ENCODE peak calls at places on chromosomes 12 and 14, in nine cellular contexts. P is epithelial cell of proximal tubule, N is mesothelial cell of epicardium, E is GM12865, V is AG04450, B is fibroblast of pulmonary artery, D is A549, S is H9, J is heart right ventricle. F is an unnamed sample.

GRCh38 chr12:126974779-126975178 is 1292.2 kb upstream of the TMEM132C start:
- DNase-seq in P (no peak), N (no peak), E (peak), V (no peak), B (no peak), D (peak), S (peak), J (no peak), F (peak)

GRCh38 chr14:37791384-37792036 is 196.1 kb downstream of the TTC6 start:
- DNase-seq in P (no peak), N (no peak), E (no peak), V (no peak), B (no peak), D (no peak), S (no peak), J (no peak), F (no peak)

GRCh38 chr12:128671528-128672042 is 152.2 kb downstream of the SLC15A4 start:
- DNase-seq in P (no peak), N (no peak), E (no peak), V (no peak), B (no peak), D (peak), S (no peak), J (no peak), F (peak)

GRCh38 chr12:105204916-105205315 is 31.1 kb downstream of the APPL2 start:
- DNase-seq in P (peak), N (no peak), E (no peak), V (peak), B (peak), D (no peak), S (no peak), J (no peak), F (no peak)

GRCh38 chr12:69671597-69671996 is 27.5 kb downstream of the BEST3 start:
- DNase-seq in P (no peak), N (no peak), E (no peak), V (no peak), B (no peak), D (no peak), S (no peak), J (no peak), F (no peak)

GRCh38 chr14:71086571-71086970 is 179.3 kb downstream of the PCNX1 start:
- DNase-seq in P (no peak), N (no peak), E (no peak), V (no peak), B (no peak), D (no peak), S (no peak), J (no peak), F (no peak)

GRCh38 chr14:56902413-56902812 is 92.1 kb upstream of the OTX2 start:
- DNase-seq in P (no peak), N (no peak), E (no peak), V (no peak), B (no peak), D (no peak), S (no peak), J (no peak), F (no peak)

GRCh38 chr12:120264086-120264485 is 1.4 kb downstream of the PXN start:
- DNase-seq in P (no peak), N (no peak), E (no peak), V (no peak), B (no peak), D (no peak), S (peak), J (no peak), F (no peak)

GRCh38 chr12:386651-387050 is 2.5 kb downstream of the KDM5A start:
- DNase-seq in P (no peak), N (no peak), E (no peak), V (no peak), B (peak), D (no peak), S (no peak), J (no peak), F (peak)

GRCh38 chr14:91383439-91383838 is 34.2 kb downstream of the CCDC88C start:
- DNase-seq in P (no peak), N (no peak), E (no peak), V (no peak), B (no peak), D (no peak), S (no peak), J (no peak), F (no peak)

GRCh38 chr12:89708793-89709156 is at the start of gene ATP2B1:
- DNase-seq in P (no peak), N (peak), E (peak), V (peak), B (peak), D (peak), S (peak), J (peak), F (peak)
- TF ChIP-seq CTCF in P (no peak), N (peak), E (no peak), V (peak), B (no peak), D (no peak), S (no peak), J (no peak), F (no peak)

DNA sequence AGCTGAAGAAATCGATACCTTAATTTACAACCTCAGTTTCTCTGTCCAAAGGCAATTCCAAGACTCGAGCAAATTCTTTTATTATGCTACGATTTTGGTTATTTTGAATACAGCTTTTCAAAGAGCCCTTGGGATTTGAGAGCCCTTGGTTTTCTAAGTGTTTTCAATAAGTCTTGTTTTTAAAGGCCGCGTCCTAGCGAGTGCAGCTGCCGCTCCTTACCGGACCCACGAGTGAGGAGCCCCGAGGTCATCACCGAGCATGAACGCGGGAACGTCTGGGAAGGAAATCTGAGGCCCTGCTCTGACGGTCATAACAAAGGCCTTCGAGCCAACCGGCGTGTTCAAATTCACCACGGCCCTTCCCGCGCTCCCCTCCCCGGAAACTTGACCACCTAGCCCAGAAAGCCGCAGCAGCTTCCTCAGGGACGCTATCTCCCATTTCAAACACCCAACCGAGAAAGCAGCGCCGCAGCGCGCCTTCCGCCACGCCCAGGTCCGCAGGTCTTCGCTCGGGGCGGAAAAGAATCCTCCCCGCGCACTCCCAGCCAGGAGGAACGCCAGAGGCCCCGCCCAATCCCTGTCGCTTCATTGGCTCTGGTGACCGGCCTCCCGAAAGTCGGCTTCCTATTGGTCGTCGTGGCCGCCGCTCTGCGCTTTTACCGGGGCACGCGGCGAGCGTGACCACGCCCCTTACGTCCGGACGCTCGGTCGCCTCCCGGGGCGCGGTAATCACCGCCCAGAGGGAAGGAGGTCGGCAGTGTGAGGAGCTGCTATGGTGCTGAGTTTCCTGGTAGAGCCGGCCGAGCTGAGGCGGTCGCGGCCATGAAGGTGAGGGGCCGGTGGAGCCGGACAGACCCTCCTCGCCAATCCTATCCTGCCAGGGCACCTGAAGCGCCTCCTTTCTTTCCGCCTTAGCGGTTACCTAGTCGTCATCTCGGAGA is at the start of gene RNF34:
- DNase-seq in P (peak), N (peak), E (peak), V (peak), B (peak), D (peak), S (peak), J (peak), F (peak)
- TF ChIP-seq CTCF in P (no peak), N (no peak), E (no peak), V (no peak), B (no peak), D (no peak), S (no peak), J (no peak), F (no peak)

GRCh38 chr12:51598156-51598555 is 7.1 kb downstream of the SCN8A start:
- DNase-seq in P (no peak), N (no peak), E (no peak), V (no peak), B (no peak), D (no peak), S (no peak), J (no peak), F (no peak)

GRCh38 chr12:51601241-51601640 is 10.2 kb downstream of the SCN8A start:
- DNase-seq in P (no peak), N (no peak), E (no peak), V (no peak), B (no peak), D (no peak), S (no peak), J (no peak), F (no peak)

DNA sequence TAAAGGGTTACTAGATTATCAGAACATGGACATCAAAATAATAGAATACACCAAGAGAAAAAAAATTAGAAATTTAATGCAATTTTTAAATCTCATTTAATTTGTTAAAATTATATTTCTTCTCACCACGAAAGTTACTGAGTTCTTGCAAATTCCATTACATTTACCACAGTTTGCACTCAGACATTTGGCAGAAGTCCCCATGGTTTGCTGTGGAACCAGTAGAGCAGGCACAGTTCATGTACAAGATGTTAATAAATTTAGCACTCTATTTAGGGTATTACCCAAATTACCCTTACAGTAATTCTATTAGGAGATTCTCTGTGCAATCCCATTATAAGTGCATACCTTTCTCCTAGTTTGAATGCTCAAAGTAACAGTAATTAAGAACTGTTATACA is 9.7 kb downstream of the SCN8A start:
- DNase-seq in P (no peak), N (no peak), E (no peak), V (no peak), B (no peak), D (no peak), S (no peak), J (no peak), F (no peak)
- TF ChIP-seq CTCF in P (no peak), N (no peak), E (no peak), V (no peak), B (no peak), D (no peak), S (no peak), J (no peak), F (no peak)

GRCh38 chr12:131449027-131449426 is 261.9 kb upstream of the SFSWAP start:
- DNase-seq in P (no peak), N (no peak), E (no peak), V (no peak), B (no peak), D (no peak), S (no peak), J (no peak), F (no peak)

GRCh38 chr12:131455218-131455506 is 255.7 kb upstream of the SFSWAP start:
- DNase-seq in P (no peak), N (no peak), E (no peak), V (no peak), B (no peak), D (no peak), S (no peak), J (no peak), F (no peak)

GRCh38 chr12:131454418-131455217 is 256.3 kb upstream of the SFSWAP start:
- DNase-seq in P (no peak), N (no peak), E (peak), V (no peak), B (peak), D (peak), S (peak), J (peak), F (peak)

GRCh38 chr12:131455581-131456110 is 255.2 kb upstream of the SFSWAP start:
- DNase-seq in P (no peak), N (no peak), E (no peak), V (no peak), B (no peak), D (no peak), S (peak), J (no peak), F (no peak)

DNA sequence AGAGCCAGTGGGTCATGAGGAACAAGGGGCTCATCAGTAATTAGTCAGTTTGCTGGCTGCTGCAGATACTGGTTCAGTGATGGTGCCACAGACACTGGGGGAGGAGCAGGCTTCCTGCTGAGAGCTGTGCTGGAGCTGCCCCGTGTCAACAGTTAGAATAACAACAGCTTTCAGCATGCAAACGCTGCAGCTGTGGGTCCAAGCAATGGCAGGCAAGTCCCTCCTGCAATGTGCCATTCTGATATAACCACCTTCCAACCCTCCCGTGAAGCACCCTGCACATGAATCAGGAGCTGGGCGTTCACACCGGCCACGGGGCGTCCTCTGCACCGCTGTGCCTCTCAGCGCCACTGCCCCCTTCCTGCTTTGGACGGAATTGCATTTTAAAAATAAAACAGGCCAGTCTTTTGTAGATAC is 258.4 kb upstream of the SFSWAP start:
- DNase-seq in P (no peak), N (no peak), E (peak), V (no peak), B (no peak), D (peak), S (peak), J (no peak), F (peak)
- TF ChIP-seq CTCF in P (peak), N (peak), E (peak), V (peak), B (no peak), D (peak), S (peak), J (peak), F (peak)

DNA sequence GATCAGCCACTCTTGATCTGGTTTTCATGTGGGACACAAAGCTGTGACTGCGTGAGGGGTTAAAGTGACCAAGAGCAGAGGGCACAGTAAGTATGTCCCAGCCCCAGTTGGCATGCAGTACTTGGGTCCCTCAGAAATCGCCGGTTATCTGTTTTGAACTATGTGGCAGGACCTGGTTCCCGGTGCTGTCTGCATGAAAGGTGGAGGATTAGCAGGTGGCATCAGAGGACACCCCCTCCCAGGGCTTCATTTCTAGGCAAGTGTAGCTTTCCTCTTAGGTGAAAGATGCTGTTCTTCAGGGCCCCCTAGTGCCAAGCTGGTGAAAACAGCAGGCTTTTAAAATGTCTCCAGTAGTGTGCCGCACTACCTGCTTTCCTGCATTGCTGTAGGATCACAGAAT is 57.1 kb downstream of the ATG14 start:
- DNase-seq in P (no peak), N (no peak), E (peak), V (no peak), B (peak), D (peak), S (peak), J (no peak), F (peak)
- TF ChIP-seq CTCF in P (peak), N (peak), E (peak), V (peak), B (peak), D (peak), S (peak), J (peak), F (peak)

DNA sequence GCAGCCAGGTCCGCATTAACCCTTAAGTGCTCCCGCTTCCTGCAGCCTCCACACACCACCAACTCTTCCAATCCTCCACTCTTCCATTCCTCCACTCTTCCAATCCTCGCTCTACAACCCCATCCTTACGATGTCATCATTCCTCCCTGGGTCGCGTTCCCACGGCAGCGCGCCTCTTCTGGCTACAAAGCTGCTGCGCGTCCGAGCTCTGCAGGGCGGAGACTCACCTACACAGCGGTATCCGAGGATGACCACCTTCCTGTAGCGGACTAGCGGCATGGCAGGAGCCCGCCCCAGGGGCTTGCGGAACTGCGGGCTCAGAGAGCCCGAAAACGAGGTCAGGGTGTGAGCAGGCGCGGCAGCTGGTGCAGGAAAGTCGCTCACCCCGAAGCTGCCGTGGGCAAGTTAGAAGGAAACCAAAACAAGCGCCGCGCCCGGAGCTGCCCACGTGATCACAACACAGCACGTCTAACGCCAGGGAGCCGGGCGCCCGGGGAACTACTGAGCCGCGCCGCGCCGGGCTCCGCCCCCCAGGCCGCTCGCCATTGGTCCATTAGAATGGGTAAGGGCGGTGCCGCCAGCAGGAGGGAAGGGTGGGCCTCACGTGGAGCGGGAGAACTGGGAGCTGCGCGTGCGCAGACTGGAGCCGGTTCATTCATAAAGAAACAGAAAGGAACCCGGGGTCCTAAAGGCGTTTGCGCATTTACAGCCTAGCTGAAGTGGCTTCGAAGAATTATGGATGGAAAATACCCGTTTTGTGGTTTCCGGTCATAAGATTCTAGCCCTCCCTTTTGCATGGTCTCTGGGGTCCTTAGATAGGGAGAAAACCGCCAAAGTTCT is at the start of gene RHEBL1:
- DNase-seq in P (peak), N (peak), E (peak), V (peak), B (peak), D (peak), S (peak), J (peak), F (peak)
- TF ChIP-seq CTCF in P (peak), N (no peak), E (peak), V (peak), B (peak), D (no peak), S (peak), J (no peak), F (no peak)

GRCh38 chr12:12528361-12529092 is 34.1 kb downstream of the DUSP16 start:
- DNase-seq in P (no peak), N (no peak), E (no peak), V (no peak), B (no peak), D (no peak), S (no peak), J (no peak), F (no peak)

GRCh38 chr12:12533238-12533829 is 29.3 kb downstream of the DUSP16 start:
- DNase-seq in P (no peak), N (peak), E (no peak), V (no peak), B (no peak), D (peak), S (no peak), J (peak), F (peak)

GRCh38 chr12:12529783-12530421 is 32.8 kb downstream of the DUSP16 start:
- DNase-seq in P (no peak), N (no peak), E (no peak), V (no peak), B (no peak), D (no peak), S (no peak), J (no peak), F (no peak)

GRCh38 chr12:12534134-12534866 is 28.4 kb downstream of the DUSP16 start:
- DNase-seq in P (no peak), N (no peak), E (no peak), V (no peak), B (no peak), D (no peak), S (no peak), J (no peak), F (no peak)

GRCh38 chr12:12531194-12531593 is 31.5 kb downstream of the DUSP16 start:
- DNase-seq in P (no peak), N (no peak), E (no peak), V (no peak), B (no peak), D (no peak), S (no peak), J (no peak), F (no peak)
- TF ChIP-seq CTCF in P (no peak), N (no peak), E (no peak), V (no peak), B (no peak), D (no peak), S (no peak), J (no peak), F (no peak)

DNA sequence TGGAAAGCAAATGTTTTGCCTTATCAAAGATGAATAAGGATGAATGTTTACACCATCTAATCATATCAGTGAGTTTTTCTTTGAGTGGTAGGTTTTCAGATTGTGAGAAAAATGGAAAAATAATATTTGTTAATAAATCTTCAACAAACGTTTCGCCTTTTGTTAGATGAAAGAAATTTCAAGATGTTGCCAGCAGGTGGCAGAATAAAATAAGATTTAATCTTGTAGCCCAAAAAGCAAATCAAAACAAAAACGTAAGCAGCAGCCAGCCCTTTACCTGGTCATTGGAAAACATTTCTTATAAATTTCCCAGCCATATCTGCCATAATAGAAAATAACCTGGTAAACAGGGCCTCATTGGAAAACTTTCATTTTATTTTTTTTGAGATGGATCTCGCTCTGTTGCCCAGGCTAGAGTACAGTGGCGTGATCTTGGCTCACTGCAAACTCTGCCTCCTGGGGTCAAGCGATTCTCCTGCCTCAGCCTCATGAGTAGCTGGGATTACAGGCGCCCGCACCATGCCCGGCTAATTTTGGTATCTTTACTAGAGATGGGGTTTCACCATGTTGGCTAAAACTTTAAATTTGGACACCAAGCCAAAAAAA is 15.4 kb upstream of the TMEM120B start:
- DNase-seq in P (no peak), N (no peak), E (peak), V (no peak), B (peak), D (peak), S (no peak), J (no peak), F (peak)
- TF ChIP-seq CTCF in P (peak), N (peak), E (peak), V (peak), B (peak), D (peak), S (peak), J (peak), F (peak)

GRCh38 chr12:93991882-93992415 is 156.4 kb upstream of the PLXNC1 start:
- DNase-seq in P (no peak), N (no peak), E (no peak), V (no peak), B (no peak), D (no peak), S (no peak), J (no peak), F (no peak)

GRCh38 chr12:93989913-93990312 is 158.5 kb upstream of the PLXNC1 start:
- DNase-seq in P (no peak), N (no peak), E (no peak), V (no peak), B (no peak), D (no peak), S (no peak), J (no peak), F (no peak)

GRCh38 chr12:93996321-93996720 is 152.1 kb upstream of the PLXNC1 start:
- DNase-seq in P (no peak), N (no peak), E (no peak), V (no peak), B (no peak), D (no peak), S (no peak), J (no peak), F (no peak)

GRCh38 chr12:93990832-93991748 is 157.3 kb upstream of the PLXNC1 start:
- DNase-seq in P (no peak), N (no peak), E (no peak), V (no peak), B (peak), D (peak), S (peak), J (peak), F (no peak)
- TF ChIP-seq CTCF in P (peak), N (no peak), E (no peak), V (peak), B (peak), D (no peak), S (peak), J (peak), F (no peak)

GRCh38 chr12:29088611-29089219 is 60.4 kb upstream of the FAR2 start:
- DNase-seq in P (no peak), N (no peak), E (no peak), V (no peak), B (peak), D (peak), S (no peak), J (no peak), F (peak)
- TF ChIP-seq CTCF in P (peak), N (no peak), E (peak), V (peak), B (peak), D (peak), S (peak), J (no peak), F (peak)